ENCODE peak calls at places on chromosome 19, in eight cellular contexts. C is AG04450; W is NCI-H2081; T is activated CD4-positive, alpha-beta T cell treated with anti-CD3 and anti-CD28 coated beads, Interleukin-2, amount 10 ng/mL, durations not matched to agents 24 days and 14 days; D is hippocampal formation; Y is upper lobe of left lung; B is caudate nucleus; X is activated T-helper 1 cell treated with anti-CD3 and anti-CD28 coated beads, Interleukin-2, amount 50 U/mL, for 16 hours. K is an unnamed sample.

GRCh38 chr19:45211751-45212381 is 33.3 kb downstream of the BLOC1S3 start:
- DNase-seq in Y (peak; percentile 71), T (no peak), B (no peak), C (no peak), W (no peak), D (no peak), X (no peak), K (no peak)

GRCh38 chr19:4115050-4115817 is 8.7 kb downstream of the MAP2K2 start:
- DNase-seq in B (peak; percentile 45), T (peak; percentile 90), Y (peak; percentile 49), W (no peak), X (peak; percentile 24), D (no peak), C (no peak), K (no peak)

GRCh38 chr19:5321851-5322681 is 18.5 kb downstream of the PTPRS start:
- DNase-seq in W (no peak), B (no peak), D (no peak), Y (peak; percentile 73), C (no peak), T (peak; percentile 57), X (no peak), K (no peak)

GRCh38 chr19:16435999-16436650 is 35.6 kb downstream of the EPS15L1 start:
- DNase-seq in Y (no peak), X (no peak), B (no peak), C (no peak), W (no peak), T (no peak), D (no peak), K (no peak)

GRCh38 chr19:38545596-38545995 is 72.2 kb downstream of the MAP4K1 start:
- DNase-seq in C (no peak), B (no peak), W (no peak), D (no peak), X (no peak), Y (no peak), T (no peak), K (peak; percentile 10)

GRCh38 chr19:45035755-45036154 is 3.1 kb upstream of the CLASRP start:
- DNase-seq in T (no peak), X (no peak), C (no peak), B (no peak), Y (no peak), W (no peak), D (no peak), K (no peak)

GRCh38 chr19:28483197-28483596 is 729.8 kb downstream of the UQCRFS1 start:
- DNase-seq in W (no peak), B (no peak), D (no peak), Y (no peak), X (no peak), C (no peak), T (no peak), K (no peak)

GRCh38 chr19:632228-633067 is 889 bp downstream of the POLRMT start:
- DNase-seq in C (no peak), T (peak; percentile 77), B (no peak), D (no peak), W (peak; percentile 4), Y (peak; percentile 90), X (no peak), K (no peak)

GRCh38 chr19:38057954-38058690 is 151.1 kb downstream of the SIPA1L3 start:
- DNase-seq in B (no peak), Y (no peak), X (no peak), C (no peak), W (peak; percentile 93), D (no peak), T (no peak), K (no peak)

GRCh38 chr19:47239610-47240296 is 8.8 kb upstream of the BBC3 start:
- DNase-seq in D (peak; percentile 79), T (peak; percentile 87), W (peak; percentile 82), X (peak; percentile 48), Y (peak; percentile 92), C (no peak), B (peak; percentile 38), K (no peak)

GRCh38 chr19:51168571-51169282 is 26.6 kb downstream of the SIGLEC7 start:
- DNase-seq in B (no peak), Y (no peak), W (no peak), X (no peak), T (no peak), C (no peak), D (no peak), K (no peak)

GRCh38 chr19:50861496-50862286 is 7.0 kb downstream of the KLK3 start:
- DNase-seq in C (no peak), T (no peak), B (no peak), W (no peak), D (no peak), X (no peak), Y (no peak), K (no peak)

GRCh38 chr19:50567052-50567841 is 988 bp downstream of the LRRC4B start:
- DNase-seq in D (peak; percentile 17), T (no peak), B (no peak), W (no peak), X (no peak), C (no peak), Y (no peak), K (no peak)

GRCh38 chr19:57338798-57339378 is 12.2 kb upstream of the ZNF304 start:
- DNase-seq in B (no peak), C (no peak), D (no peak), W (no peak), X (no peak), Y (no peak), T (peak; percentile 35), K (no peak)

GRCh38 chr19:55391702-55392615 is 6.2 kb downstream of the RPL28 start:
- DNase-seq in D (no peak), C (peak; percentile 42), X (no peak), W (no peak), Y (no peak), T (no peak), B (no peak), K (no peak)

GRCh38 chr19:7287716-7288115 is 6.5 kb downstream of the INSR start:
- DNase-seq in W (no peak), C (no peak), T (no peak), D (no peak), Y (no peak), X (no peak), B (no peak), K (no peak)

GRCh38 chr19:48394331-48395169 is 1.1 kb downstream of the GRIN2D start:
- DNase-seq in B (no peak), D (no peak), Y (peak; percentile 85), T (no peak), W (no peak), X (no peak), C (no peak), K (no peak)

GRCh38 chr19:7928741-7929701 is 3.1 kb upstream of the CTXN1 start:
- DNase-seq in B (no peak), Y (peak; percentile 85), T (peak; percentile 88), W (no peak), C (peak; percentile 78), X (no peak), D (no peak), K (peak; percentile 75)

GRCh38 chr19:6963937-6964336 is 57.3 kb downstream of the MBD3L2B start:
- DNase-seq in W (no peak), D (no peak), B (no peak), C (no peak), X (peak; percentile 5), T (peak; percentile 78), Y (no peak), K (no peak)

GRCh38 chr19:42281175-42282035 is 12.4 kb downstream of the CIC start:
- DNase-seq in W (peak; percentile 84), Y (peak; percentile 88), C (no peak), X (no peak), T (peak; percentile 80), D (peak; percentile 78), B (peak; percentile 64), K (no peak)

GRCh38 chr19:39937094-39937493 is 2.7 kb upstream of the FCGBP start:
- DNase-seq in X (peak; percentile 20), D (no peak), Y (no peak), W (no peak), C (no peak), B (no peak), T (peak; percentile 85), K (no peak)

GRCh38 chr19:13784731-13785452 is 10.4 kb upstream of the ZSWIM4 start:
- DNase-seq in X (peak; percentile 46), D (peak; percentile 45), T (peak; percentile 91), C (no peak), B (no peak), W (peak; percentile 44), Y (peak; percentile 87), K (peak; percentile 50)

GRCh38 chr19:34214040-34214439 is 40.3 kb upstream of the GARRE1 start:
- DNase-seq in X (no peak), T (no peak), W (no peak), C (no peak), Y (no peak), B (no peak), D (no peak), K (no peak)

GRCh38 chr19:38551450-38551813 is 66.3 kb downstream of the MAP4K1 start:
- DNase-seq in D (no peak), X (peak; percentile 33), W (no peak), B (no peak), T (peak; percentile 69), C (no peak), Y (no peak), K (no peak)

GRCh38 chr19:53877361-53877766 is 4.6 kb upstream of the PRKCG start:
- DNase-seq in Y (no peak), B (no peak), W (no peak), D (no peak), X (peak; percentile 16), T (peak; percentile 85), C (no peak), K (no peak)

GRCh38 chr19:48344892-48345291 is 18.8 kb downstream of the TMEM143 start:
- DNase-seq in T (no peak), Y (no peak), C (no peak), W (no peak), B (no peak), D (no peak), X (no peak), K (no peak)

GRCh38 chr19:49889687-49890348 is 6.9 kb downstream of the IL4I1 start:
- DNase-seq in X (peak; percentile 65), T (peak; percentile 93), Y (peak; percentile 96), D (peak; percentile 28), W (peak; percentile 32), C (no peak), B (no peak), K (no peak)

GRCh38 chr19:8311461-8312260 is 3.5 kb upstream of the CD320 start:
- DNase-seq in B (no peak), T (peak; percentile 52), D (no peak), C (no peak), W (peak; percentile 25), Y (no peak), X (no peak), K (no peak)

GRCh38 chr19:50979758-50980157 is 4.0 kb downstream of the KLK7 start:
- DNase-seq in C (no peak), Y (no peak), D (no peak), W (no peak), X (no peak), T (no peak), B (no peak), K (no peak)

K was measured in GM04504.